ENCODE peak calls at places on chromosome 19, in four cellular contexts. U is GM12878, A is HepG2, I is K562. R is an unnamed sample.
A peak's percentile ranks its signal among the peaks of the same experiment; 100 is the strongest.

GRCh38 chr19:36997152-36997842 is 80.9 kb upstream of the ZNF420 start:
- DNase-seq in U (no peak), A (no peak), I (no peak), R (no peak)

GRCh38 chr19:18464646-18465045 is 26.7 kb upstream of the ISYNA1 start:
- DNase-seq in U (no peak), A (peak; percentile 80), I (no peak), R (no peak)

GRCh38 chr19:56111601-56112312 is 9.3 kb downstream of the ZNF787 start:
- DNase-seq in U (no peak), A (peak; percentile 45), I (no peak), R (no peak)

GRCh38 chr19:11273288-11273687 is 11.0 kb upstream of the DOCK6 start:
- DNase-seq in U (no peak), A (no peak), I (no peak), R (no peak)

GRCh38 chr19:29285878-29286277 is 72.9 kb upstream of the UQCRFS1 start:
- DNase-seq in U (no peak), A (no peak), I (peak; percentile 16), R (peak; percentile 71)

GRCh38 chr19:34998777-34999497 is 1.2 kb upstream of the GRAMD1A start:
- DNase-seq in U (no peak), A (peak; percentile 23), I (no peak), R (no peak)

GRCh38 chr19:32407004-32407992 is 1.7 kb downstream of the DPY19L3 start:
- DNase-seq in U (no peak), A (peak; percentile 16), I (peak; percentile 75), R (no peak)

GRCh38 chr19:33627962-33628839 is 6.4 kb downstream of the CHST8 start:
- DNase-seq in U (no peak), A (no peak), I (no peak), R (no peak)

GRCh38 chr19:566403-566802 is 6.0 kb upstream of the BSG start:
- DNase-seq in U (no peak), A (peak; percentile 81), I (peak; percentile 92), R (no peak)

GRCh38 chr19:44723299-44723951 is 24.5 kb downstream of the CEACAM16 start:
- DNase-seq in U (no peak), A (no peak), I (no peak), R (no peak)

GRCh38 chr19:45149129-45149528 is 11.7 kb downstream of the NKPD1 start:
- DNase-seq in U (no peak), A (no peak), I (no peak), R (no peak)

GRCh38 chr19:38649305-38650179 is 2.1 kb downstream of the ACTN4 start:
- DNase-seq in U (no peak), A (peak; percentile 94), I (no peak), R (no peak)

DNA sequence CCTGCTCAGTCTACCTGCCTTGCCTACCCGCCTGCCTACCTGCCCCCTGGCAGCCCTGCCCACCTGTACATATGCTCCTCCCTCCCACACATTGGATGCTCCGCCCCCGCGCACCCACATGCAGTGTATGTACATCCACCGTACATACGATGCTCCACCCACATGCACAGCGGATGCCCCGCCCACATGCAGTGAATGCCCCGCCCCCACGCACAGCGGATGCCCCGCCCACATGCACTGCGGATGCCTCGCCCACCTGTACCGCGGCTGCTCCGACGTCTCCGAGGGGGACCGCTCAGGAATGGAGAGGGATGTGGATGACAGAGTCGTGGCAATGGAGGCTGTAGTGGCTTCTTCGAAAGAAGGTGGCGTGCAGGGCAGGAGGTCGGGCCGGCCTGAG is 16.4 kb upstream of the CACTIN start:
- DNase-seq in U (no peak), A (no peak), I (peak; percentile 84), R (peak; percentile 79)
- TF ChIP-seq TCF7 in U (no peak), A (no peak), I (no peak), R (no peak)

GRCh38 chr19:53538378-53539109 is 599 bp downstream of the ZNF331 start:
- DNase-seq in U (no peak), A (no peak), I (no peak), R (no peak)
- TF ChIP-seq TCF7 in U (no peak), A (no peak), I (no peak), R (no peak)

GRCh38 chr19:23823952-23824389 is 65.3 kb upstream of the ZNF681 start:
- DNase-seq in U (peak; percentile 12), A (peak; percentile 9), I (peak; percentile 62), R (peak; percentile 50)
- TF ChIP-seq TCF7 in U (no peak), A (no peak), I (no peak), R (no peak)

DNA sequence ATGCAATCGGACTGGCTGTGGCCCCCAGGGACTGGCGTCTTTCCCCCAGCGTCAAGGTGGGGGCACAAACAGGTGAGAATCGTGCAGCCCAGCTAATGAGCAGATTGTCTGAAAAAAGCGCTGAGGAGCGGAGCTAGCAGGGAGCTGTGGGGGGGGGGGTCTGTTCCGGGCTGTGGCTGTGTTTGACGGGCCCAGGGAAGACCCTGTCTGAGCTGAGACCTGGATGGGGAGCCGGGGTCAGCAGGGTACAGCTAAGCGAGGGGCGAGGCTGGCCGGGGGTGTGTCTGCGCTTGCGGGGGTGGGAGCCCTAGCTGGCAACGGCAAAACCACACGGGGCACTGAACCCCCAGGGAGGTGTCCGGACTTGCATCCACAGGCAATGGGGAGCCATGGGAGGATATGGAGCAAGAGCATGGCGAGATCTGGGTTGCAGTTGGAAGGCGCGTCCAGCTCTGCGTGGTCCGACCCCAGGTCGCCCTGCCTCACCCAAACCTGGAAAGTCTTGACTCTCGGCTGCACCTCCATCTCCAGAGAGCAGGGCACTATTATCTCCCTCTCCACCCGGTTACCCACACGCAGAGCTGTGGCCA is 4.7 kb downstream of the LINGO3 start:
- DNase-seq in U (no peak), A (no peak), I (no peak), R (no peak)
- TF ChIP-seq TCF7 in U (no peak), A (no peak), I (no peak), R (no peak)

GRCh38 chr19:12555456-12555930 is 4.2 kb upstream of the ZNF564 start:
- DNase-seq in U (no peak), A (no peak), I (no peak), R (peak; percentile 75)
- TF ChIP-seq TCF7 in U (no peak), A (no peak), I (no peak), R (no peak)

GRCh38 chr19:39846176-39846677 is at the start of gene FBL:
- DNase-seq in U (peak; percentile 82), A (peak; percentile 84), I (peak; percentile 96), R (peak; percentile 93)
- TF ChIP-seq TCF7 in U (no peak), A (no peak), I (no peak), R (no peak)

DNA sequence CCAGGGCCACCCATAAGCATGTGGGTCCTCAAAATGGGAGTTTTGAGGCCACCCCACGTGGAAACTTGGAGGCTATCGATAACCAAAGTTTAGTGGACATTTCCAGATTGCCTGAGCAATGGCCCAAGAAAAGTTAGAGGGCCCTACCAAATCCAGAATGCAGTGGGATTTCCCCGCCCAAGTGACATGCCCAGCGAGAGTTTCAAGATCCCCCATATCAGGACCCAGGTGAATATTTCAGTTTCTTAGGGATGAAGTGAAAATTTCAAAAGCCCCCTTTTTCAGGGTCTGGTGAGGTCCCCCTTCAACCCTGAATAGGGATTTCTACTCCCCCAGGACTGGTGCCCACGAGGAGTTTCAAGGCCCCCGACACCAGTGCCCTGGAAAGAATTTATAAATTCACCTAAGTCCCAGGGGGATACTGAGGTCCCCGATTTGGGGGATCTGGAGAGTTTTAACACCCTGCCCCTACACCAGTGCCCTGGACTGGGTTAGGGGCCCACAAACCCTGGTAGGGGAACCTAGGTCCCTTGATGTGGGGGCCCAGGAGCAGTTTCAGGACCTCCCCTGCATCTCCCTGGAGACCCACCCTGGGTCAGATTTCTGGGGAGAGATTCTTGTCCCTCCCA is 695 bp downstream of the BST2 start:
- DNase-seq in U (no peak), A (no peak), I (peak; percentile 44), R (no peak)
- TF ChIP-seq TCF7 in U (peak; percentile 83), A (no peak), I (no peak), R (no peak)

GRCh38 chr19:41894350-41894749 is 11.4 kb downstream of the ARHGEF1 start:
- DNase-seq in U (no peak), A (no peak), I (no peak), R (no peak)

GRCh38 chr19:41888926-41889325 is 5.9 kb downstream of the ARHGEF1 start:
- DNase-seq in U (no peak), A (no peak), I (no peak), R (no peak)

GRCh38 chr19:41889896-41890295 is 6.9 kb downstream of the ARHGEF1 start:
- DNase-seq in U (no peak), A (no peak), I (no peak), R (no peak)

GRCh38 chr19:41893899-41894298 is 10.9 kb downstream of the ARHGEF1 start:
- DNase-seq in U (no peak), A (peak; percentile 59), I (peak; percentile 41), R (no peak)

DNA sequence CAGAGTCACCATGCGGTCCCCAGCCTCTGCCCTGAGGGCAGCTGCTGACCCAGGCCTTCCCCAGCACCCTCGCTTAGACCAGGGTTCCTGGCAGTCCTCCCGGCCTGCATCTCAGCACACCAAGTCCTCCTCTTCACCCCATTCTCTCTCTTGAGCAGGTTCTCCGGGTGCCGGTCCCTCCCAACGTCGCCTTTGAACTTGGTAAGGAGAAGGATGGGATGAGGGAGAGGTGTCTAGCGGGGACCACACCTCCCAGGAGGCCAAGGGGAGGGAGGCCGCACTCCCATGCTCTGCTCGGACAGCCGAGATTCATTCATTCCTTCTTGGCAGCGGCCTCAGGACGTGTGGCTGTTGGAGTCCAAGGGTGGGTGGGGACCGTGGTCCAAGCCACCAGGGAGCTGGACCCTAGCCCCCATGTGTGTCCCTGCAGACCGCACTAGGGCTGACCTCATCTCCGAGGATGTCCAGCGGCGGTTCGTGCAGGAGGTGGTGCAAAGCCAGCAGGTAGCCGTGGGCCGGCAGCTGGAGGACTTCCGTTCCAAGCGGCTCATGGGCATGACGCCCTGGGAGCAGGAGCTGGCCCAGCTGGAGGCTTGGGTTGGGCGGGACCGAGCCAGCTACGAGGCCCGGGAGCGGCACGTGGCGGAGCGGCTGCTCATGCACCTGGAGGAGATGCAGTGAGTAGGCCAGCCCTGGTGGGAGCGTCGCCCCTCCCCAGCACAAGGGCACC is 9.4 kb downstream of the ARHGEF1 start:
- DNase-seq in U (no peak), A (no peak), I (no peak), R (no peak)
- TF ChIP-seq TCF7 in U (no peak), A (no peak), I (no peak), R (no peak)

R was measured in WTC11.